ENCODE peak calls at places on chromosome 20, in nine cellular contexts. One of them, this sample, is unnamed.

GRCh38 chr20:60372822-60373221 is 414.6 kb downstream of the CDH26 start:
- DNase-seq in heart left ventricle: no peak
- DNase-seq in GM12892: no peak
- DNase-seq in stomach: no peak
- DNase-seq in sigmoid colon: no peak
- DNase-seq in Peyer's patch: no peak
- DNase-seq in spleen: no peak
- DNase-seq in testis: no peak
- DNase-seq in IMR-90: no peak
- DNase-seq in this sample: no peak

GRCh38 chr20:1997483-1998192 is 3.8 kb upstream of the PDYN start:
- DNase-seq in heart left ventricle: no peak
- DNase-seq in stomach: no peak
- DNase-seq in Peyer's patch: no peak
- DNase-seq in testis: no peak
- DNase-seq in GM12892: no peak
- DNase-seq in spleen: no peak
- DNase-seq in sigmoid colon: no peak
- DNase-seq in IMR-90: no peak
- DNase-seq in this sample: no peak

GRCh38 chr20:32651537-32651936 is 22.2 kb downstream of the C20orf203 start:
- DNase-seq in GM12892: no peak
- DNase-seq in testis: no peak
- DNase-seq in Peyer's patch: no peak
- DNase-seq in IMR-90: no peak
- DNase-seq in stomach: no peak
- DNase-seq in heart left ventricle: no peak
- DNase-seq in sigmoid colon: no peak
- DNase-seq in spleen: no peak
- DNase-seq in this sample: no peak

GRCh38 chr20:57663241-57663640 is 43.0 kb upstream of the ZBP1 start:
- DNase-seq in testis: no peak
- DNase-seq in spleen: peak
- DNase-seq in GM12892: peak
- DNase-seq in sigmoid colon: peak
- DNase-seq in heart left ventricle: peak
- DNase-seq in IMR-90: no peak
- DNase-seq in Peyer's patch: no peak
- DNase-seq in stomach: no peak
- DNase-seq in this sample: no peak

GRCh38 chr20:36969050-36969449 is 17.5 kb upstream of the SAMHD1 start:
- DNase-seq in spleen: no peak
- DNase-seq in sigmoid colon: no peak
- DNase-seq in IMR-90: no peak
- DNase-seq in stomach: no peak
- DNase-seq in heart left ventricle: no peak
- DNase-seq in Peyer's patch: no peak
- DNase-seq in GM12892: no peak
- DNase-seq in testis: no peak
- DNase-seq in this sample: no peak

GRCh38 chr20:8414611-8415274 is 282.7 kb downstream of the PLCB1 start:
- DNase-seq in sigmoid colon: no peak
- DNase-seq in stomach: no peak
- DNase-seq in IMR-90: peak
- DNase-seq in GM12892: no peak
- DNase-seq in testis: no peak
- DNase-seq in heart left ventricle: no peak
- DNase-seq in Peyer's patch: no peak
- DNase-seq in spleen: no peak
- DNase-seq in this sample: no peak

GRCh38 chr20:57323034-57323433 is 6.6 kb upstream of the SPO11 start:
- DNase-seq in IMR-90: no peak
- DNase-seq in testis: peak
- DNase-seq in sigmoid colon: no peak
- DNase-seq in spleen: no peak
- DNase-seq in GM12892: no peak
- DNase-seq in stomach: no peak
- DNase-seq in heart left ventricle: no peak
- DNase-seq in Peyer's patch: no peak
- DNase-seq in this sample: no peak

GRCh38 chr20:13855613-13856012 is 70.8 kb downstream of the NDUFAF5 start:
- DNase-seq in stomach: no peak
- DNase-seq in sigmoid colon: no peak
- DNase-seq in GM12892: no peak
- DNase-seq in heart left ventricle: no peak
- DNase-seq in testis: no peak
- DNase-seq in spleen: no peak
- DNase-seq in Peyer's patch: no peak
- DNase-seq in IMR-90: no peak
- DNase-seq in this sample: no peak

GRCh38 chr20:43840382-43841070 is 74.1 kb upstream of the TOX2 start:
- DNase-seq in IMR-90: peak
- DNase-seq in stomach: no peak
- DNase-seq in sigmoid colon: peak
- DNase-seq in Peyer's patch: peak
- DNase-seq in spleen: no peak
- DNase-seq in heart left ventricle: no peak
- DNase-seq in testis: no peak
- DNase-seq in GM12892: peak
- DNase-seq in this sample: no peak

GRCh38 chr20:5621305-5621704 is 128.9 kb upstream of the SHLD1 start:
- DNase-seq in IMR-90: no peak
- DNase-seq in heart left ventricle: no peak
- DNase-seq in stomach: peak
- DNase-seq in GM12892: no peak
- DNase-seq in spleen: no peak
- DNase-seq in Peyer's patch: no peak
- DNase-seq in testis: no peak
- DNase-seq in sigmoid colon: no peak
- DNase-seq in this sample: peak

GRCh38 chr20:20096421-20096820 is 44.1 kb downstream of the CFAP61 start:
- DNase-seq in heart left ventricle: peak
- DNase-seq in IMR-90: no peak
- DNase-seq in Peyer's patch: no peak
- DNase-seq in spleen: no peak
- DNase-seq in GM12892: no peak
- DNase-seq in sigmoid colon: no peak
- DNase-seq in stomach: no peak
- DNase-seq in testis: no peak
- DNase-seq in this sample: no peak

GRCh38 chr20:50731930-50732690 is 730 bp downstream of the PARD6B start:
- DNase-seq in GM12892: no peak
- DNase-seq in heart left ventricle: no peak
- DNase-seq in testis: peak
- DNase-seq in Peyer's patch: no peak
- DNase-seq in stomach: no peak
- DNase-seq in sigmoid colon: no peak
- DNase-seq in IMR-90: no peak
- DNase-seq in spleen: no peak
- DNase-seq in this sample: peak

GRCh38 chr20:50729925-50730764 is 1.2 kb upstream of the PARD6B start:
- DNase-seq in sigmoid colon: no peak
- DNase-seq in IMR-90: no peak
- DNase-seq in testis: peak
- DNase-seq in GM12892: no peak
- DNase-seq in spleen: peak
- DNase-seq in Peyer's patch: no peak
- DNase-seq in heart left ventricle: no peak
- DNase-seq in stomach: no peak
- DNase-seq in this sample: no peak

GRCh38 chr20:50728981-50729874 is 2.2 kb upstream of the PARD6B start:
- DNase-seq in spleen: no peak
- DNase-seq in stomach: peak
- DNase-seq in IMR-90: no peak
- DNase-seq in GM12892: no peak
- DNase-seq in heart left ventricle: no peak
- DNase-seq in sigmoid colon: no peak
- DNase-seq in Peyer's patch: no peak
- DNase-seq in testis: peak
- DNase-seq in this sample: no peak

GRCh38 chr20:50731055-50731929 is at the start of gene PARD6B:
- DNase-seq in stomach: peak
- DNase-seq in sigmoid colon: peak
- DNase-seq in GM12892: peak
- DNase-seq in IMR-90: peak
- DNase-seq in testis: peak
- DNase-seq in Peyer's patch: peak
- DNase-seq in spleen: peak
- DNase-seq in heart left ventricle: peak
- DNase-seq in this sample: peak

GRCh38 chr20:50730765-50731054 is 670 bp upstream of the PARD6B start:
- DNase-seq in spleen: no peak
- DNase-seq in IMR-90: no peak
- DNase-seq in sigmoid colon: no peak
- DNase-seq in Peyer's patch: no peak
- DNase-seq in stomach: no peak
- DNase-seq in testis: no peak
- DNase-seq in heart left ventricle: no peak
- DNase-seq in GM12892: no peak
- DNase-seq in this sample: no peak
- TF ChIP-seq POLR2A in spleen: peak
- TF ChIP-seq POLR2A in IMR-90: no peak
- TF ChIP-seq POLR2A in sigmoid colon: no peak
- TF ChIP-seq POLR2A in Peyer's patch: peak
- TF ChIP-seq POLR2A in stomach: peak
- TF ChIP-seq POLR2A in testis: no peak
- TF ChIP-seq POLR2A in heart left ventricle: no peak
- TF ChIP-seq POLR2A in GM12892: no peak
- TF ChIP-seq POLR2A in this sample: no peak

DNA sequence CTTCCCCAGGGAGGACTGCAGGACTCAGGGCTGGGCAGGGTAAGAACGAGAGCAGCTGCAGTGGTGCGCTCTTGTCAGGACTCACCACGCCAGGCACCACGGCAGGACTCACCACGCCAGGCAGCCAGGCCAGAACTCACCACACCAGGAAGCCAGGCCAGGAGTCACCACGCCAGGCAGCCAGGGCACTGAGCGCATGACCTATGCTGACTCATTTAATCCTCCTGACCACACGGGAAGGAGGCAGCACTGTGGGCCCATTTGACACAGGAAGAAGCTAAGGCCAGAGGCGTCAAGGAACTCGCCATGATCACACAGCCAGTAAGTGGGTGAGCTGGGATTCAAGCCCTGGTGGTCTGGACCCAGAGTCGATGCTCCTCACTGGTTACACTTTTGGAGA is 189.3 kb downstream of the PREX1 start:
- DNase-seq in testis: no peak
- DNase-seq in Peyer's patch: no peak
- DNase-seq in GM12892: no peak
- DNase-seq in stomach: no peak
- DNase-seq in heart left ventricle: no peak
- DNase-seq in spleen: peak
- DNase-seq in sigmoid colon: no peak
- DNase-seq in IMR-90: peak
- DNase-seq in this sample: no peak
- TF ChIP-seq POLR2A in testis: no peak
- TF ChIP-seq POLR2A in Peyer's patch: no peak
- TF ChIP-seq POLR2A in GM12892: no peak
- TF ChIP-seq POLR2A in stomach: no peak
- TF ChIP-seq POLR2A in heart left ventricle: no peak
- TF ChIP-seq POLR2A in spleen: no peak
- TF ChIP-seq POLR2A in sigmoid colon: no peak
- TF ChIP-seq POLR2A in IMR-90: no peak
- TF ChIP-seq POLR2A in this sample: no peak

GRCh38 chr20:63552481-63553249 is 1.3 kb upstream of the FNDC11 start:
- DNase-seq in stomach: no peak
- DNase-seq in Peyer's patch: peak
- DNase-seq in GM12892: no peak
- DNase-seq in spleen: no peak
- DNase-seq in IMR-90: no peak
- DNase-seq in heart left ventricle: no peak
- DNase-seq in sigmoid colon: no peak
- DNase-seq in testis: no peak
- DNase-seq in this sample: no peak

GRCh38 chr20:63551068-63551467 is 2.9 kb upstream of the FNDC11 start:
- DNase-seq in heart left ventricle: no peak
- DNase-seq in spleen: no peak
- DNase-seq in GM12892: no peak
- DNase-seq in sigmoid colon: no peak
- DNase-seq in IMR-90: no peak
- DNase-seq in Peyer's patch: no peak
- DNase-seq in testis: no peak
- DNase-seq in stomach: no peak
- DNase-seq in this sample: no peak

GRCh38 chr20:63553933-63554290 is at the start of gene FNDC11:
- DNase-seq in GM12892: no peak
- DNase-seq in heart left ventricle: no peak
- DNase-seq in stomach: peak
- DNase-seq in spleen: peak
- DNase-seq in IMR-90: no peak
- DNase-seq in testis: peak
- DNase-seq in Peyer's patch: peak
- DNase-seq in sigmoid colon: no peak
- DNase-seq in this sample: peak

GRCh38 chr20:63554361-63555278 is 661 bp downstream of the FNDC11 start:
- DNase-seq in stomach: no peak
- DNase-seq in GM12892: no peak
- DNase-seq in Peyer's patch: peak
- DNase-seq in IMR-90: no peak
- DNase-seq in spleen: peak
- DNase-seq in testis: no peak
- DNase-seq in sigmoid colon: no peak
- DNase-seq in heart left ventricle: no peak
- DNase-seq in this sample: no peak

GRCh38 chr20:63553251-63553932 is 567 bp upstream of the FNDC11 start:
- DNase-seq in spleen: peak
- DNase-seq in testis: peak
- DNase-seq in IMR-90: peak
- DNase-seq in heart left ventricle: peak
- DNase-seq in GM12892: peak
- DNase-seq in sigmoid colon: peak
- DNase-seq in stomach: peak
- DNase-seq in Peyer's patch: peak
- DNase-seq in this sample: peak
- TF ChIP-seq POLR2A in spleen: no peak
- TF ChIP-seq POLR2A in testis: no peak
- TF ChIP-seq POLR2A in IMR-90: no peak
- TF ChIP-seq POLR2A in heart left ventricle: no peak
- TF ChIP-seq POLR2A in GM12892: no peak
- TF ChIP-seq POLR2A in sigmoid colon: no peak
- TF ChIP-seq POLR2A in stomach: no peak
- TF ChIP-seq POLR2A in Peyer's patch: no peak
- TF ChIP-seq POLR2A in this sample: no peak

DNA sequence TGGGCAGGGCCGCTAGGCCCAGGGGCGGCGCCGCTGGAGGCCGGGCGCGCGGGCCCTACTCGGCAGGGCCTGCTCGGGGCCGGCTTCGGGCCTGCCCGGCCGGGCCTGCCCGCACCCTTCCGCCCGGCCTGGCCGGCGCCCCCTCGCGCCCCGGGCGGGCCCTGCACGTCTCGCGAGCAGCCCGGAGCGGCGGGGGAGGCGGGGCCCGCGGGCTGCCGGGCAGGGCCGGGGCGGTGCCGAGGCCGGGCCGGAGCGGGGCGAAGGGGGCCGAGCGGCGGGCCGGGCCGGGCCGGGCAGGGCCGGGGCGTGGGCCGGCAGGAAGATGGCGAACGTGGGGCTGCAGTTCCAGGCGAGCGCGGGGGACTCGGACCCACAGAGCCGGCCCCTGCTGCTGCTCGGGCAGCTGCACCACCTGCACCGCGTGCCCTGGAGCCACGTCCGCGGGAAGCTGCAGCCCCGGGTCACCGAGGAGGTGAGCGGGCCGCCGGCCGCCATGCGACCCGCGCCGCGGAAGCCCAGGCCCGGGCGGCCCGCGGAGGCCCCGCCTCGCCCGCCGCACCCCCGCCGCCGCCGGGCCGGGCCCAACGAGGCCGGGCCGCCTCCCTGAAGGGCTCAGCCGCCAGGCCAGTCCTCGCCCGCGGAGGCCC is at the start of gene NPEPL1:
- DNase-seq in stomach: peak
- DNase-seq in heart left ventricle: peak
- DNase-seq in spleen: peak
- DNase-seq in testis: peak
- DNase-seq in Peyer's patch: peak
- DNase-seq in GM12892: peak
- DNase-seq in IMR-90: peak
- DNase-seq in sigmoid colon: peak
- DNase-seq in this sample: peak
- TF ChIP-seq POLR2A in stomach: no peak
- TF ChIP-seq POLR2A in heart left ventricle: no peak
- TF ChIP-seq POLR2A in spleen: no peak
- TF ChIP-seq POLR2A in testis: no peak
- TF ChIP-seq POLR2A in Peyer's patch: peak
- TF ChIP-seq POLR2A in GM12892: peak
- TF ChIP-seq POLR2A in IMR-90: no peak
- TF ChIP-seq POLR2A in sigmoid colon: no peak
- TF ChIP-seq POLR2A in this sample: peak

This sample was measured in adrenal gland.